ENCODE peak calls at places on chromosomes 13 and 19, in six cellular contexts. M, K, V, A, E and B are unnamed samples. For H3K4me1, the result is how much of the 10 kb centered on the place peaks cover.

GRCh38 chr19:3575260-3575741 is 2.6 kb downstream of the HMG20B start:
- DNase-seq in M (peak), K (no peak), V (peak), A (no peak), E (no peak), B (no peak)

GRCh38 chr13:112895521-112896465 is 73.2 kb upstream of the MCF2L start:
- DNase-seq in M (no peak), K (no peak), V (no peak), A (peak), E (no peak), B (no peak)

GRCh38 chr13:114099918-114100445 is 32.4 kb downstream of the RASA3 start:
- DNase-seq in M (peak), K (no peak), V (peak), A (peak), E (no peak), B (no peak)

GRCh38 chr19:52991484-52991883 is 22.2 kb upstream of the ERVV-1 start:
- DNase-seq in M (peak), K (peak), V (no peak), A (no peak), E (peak), B (no peak)

GRCh38 chr19:45766919-45767346 is 2.1 kb downstream of the SIX5 start:
- DNase-seq in M (no peak), K (no peak), V (peak), A (peak), E (no peak), B (no peak)

GRCh38 chr19:34639491-34640085 is 37.4 kb downstream of the SCGB2B2 start:
- DNase-seq in M (peak), K (peak), V (peak), A (peak), E (peak), B (peak)

GRCh38 chr13:41075034-41075433 is 13.7 kb downstream of the WBP4 start:
- DNase-seq in M (peak), K (no peak), V (peak), A (no peak), E (no peak), B (no peak)

GRCh38 chr19:50493171-50493570 is 16.5 kb upstream of the GARIN5A start:
- DNase-seq in M (no peak), K (no peak), V (peak), A (peak), E (no peak), B (no peak)

GRCh38 chr13:98524793-98525192 is 52.1 kb downstream of the STK24 start:
- DNase-seq in M (no peak), K (no peak), V (no peak), A (no peak), E (no peak), B (no peak)
- H3K27ac ChIP-seq in M (no peak), K (no peak), V (peak), A (peak), E (no peak), B (no peak)

GRCh38 chr13:74090869-74091605 is 43.2 kb downstream of the KLF12 start:
- DNase-seq in M (no peak), K (no peak), V (no peak), A (no peak), E (no peak), B (no peak)
- H3K4me1 ChIP-seq in M (under half), K (under half), V (under half), A (under half), E (under half), B (under half)

GRCh38 chr19:13764101-13764807 is at the start of gene MRI1:
- DNase-seq in M (peak), K (peak), V (peak), A (peak), E (no peak), B (no peak)
- H3K4me3 ChIP-seq in M (peak), K (peak), V (peak), A (peak), E (peak), B (peak)

GRCh38 chr13:102033719-102034446 is 368.0 kb downstream of the FGF14 start:
- DNase-seq in M (no peak), K (no peak), V (no peak), A (no peak), E (no peak), B (no peak)
- H3K27ac ChIP-seq in M (no peak), K (no peak), V (no peak), A (no peak), E (no peak), B (no peak)

GRCh38 chr13:100810991-100811390 is 136.4 kb upstream of the TMTC4 start:
- DNase-seq in M (no peak), K (no peak), V (no peak), A (no peak), E (no peak), B (no peak)
- H3K4me1 ChIP-seq in M (under half), K (under half), V (under half), A (under half), E (under half), B (under half)

DNA sequence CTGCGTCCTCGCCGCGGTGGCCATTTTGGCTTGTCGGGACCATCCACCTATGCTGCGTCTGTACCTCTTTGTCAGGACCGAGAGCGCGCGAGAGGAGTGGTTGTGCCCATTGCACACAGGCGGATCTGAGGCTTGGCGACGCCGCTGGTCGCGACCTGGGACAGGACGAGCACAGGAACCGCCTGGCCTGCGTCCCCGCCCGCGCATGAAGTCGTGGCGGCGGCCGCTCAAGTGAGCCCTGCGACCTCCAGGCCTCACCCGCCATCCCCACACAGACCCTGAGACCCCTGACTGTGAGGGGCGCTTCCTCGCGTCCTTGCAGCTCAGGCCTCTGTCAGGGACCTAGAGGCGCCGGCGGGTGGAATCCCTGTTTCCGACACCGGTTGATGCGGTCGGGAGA is 16.8 kb downstream of the ZNF586 start:
- DNase-seq in M (no peak), K (no peak), V (no peak), A (no peak), E (no peak), B (no peak)
- H3K4me3 ChIP-seq in M (no peak), K (no peak), V (no peak), A (no peak), E (no peak), B (no peak)

GRCh38 chr19:14081797-14082674 is 3.5 kb downstream of the C19orf67 start:
- DNase-seq in M (no peak), K (peak), V (no peak), A (no peak), E (no peak), B (no peak)
- H3K27ac ChIP-seq in M (peak), K (peak), V (peak), A (peak), E (peak), B (no peak)

GRCh38 chr13:39052944-39053343 is 14.7 kb downstream of the NHLRC3 start:
- DNase-seq in M (no peak), K (no peak), V (no peak), A (no peak), E (no peak), B (no peak)
- H3K4me1 ChIP-seq in M (under half), K (under half), V (under half), A (under half), E (under half), B (under half)

DNA sequence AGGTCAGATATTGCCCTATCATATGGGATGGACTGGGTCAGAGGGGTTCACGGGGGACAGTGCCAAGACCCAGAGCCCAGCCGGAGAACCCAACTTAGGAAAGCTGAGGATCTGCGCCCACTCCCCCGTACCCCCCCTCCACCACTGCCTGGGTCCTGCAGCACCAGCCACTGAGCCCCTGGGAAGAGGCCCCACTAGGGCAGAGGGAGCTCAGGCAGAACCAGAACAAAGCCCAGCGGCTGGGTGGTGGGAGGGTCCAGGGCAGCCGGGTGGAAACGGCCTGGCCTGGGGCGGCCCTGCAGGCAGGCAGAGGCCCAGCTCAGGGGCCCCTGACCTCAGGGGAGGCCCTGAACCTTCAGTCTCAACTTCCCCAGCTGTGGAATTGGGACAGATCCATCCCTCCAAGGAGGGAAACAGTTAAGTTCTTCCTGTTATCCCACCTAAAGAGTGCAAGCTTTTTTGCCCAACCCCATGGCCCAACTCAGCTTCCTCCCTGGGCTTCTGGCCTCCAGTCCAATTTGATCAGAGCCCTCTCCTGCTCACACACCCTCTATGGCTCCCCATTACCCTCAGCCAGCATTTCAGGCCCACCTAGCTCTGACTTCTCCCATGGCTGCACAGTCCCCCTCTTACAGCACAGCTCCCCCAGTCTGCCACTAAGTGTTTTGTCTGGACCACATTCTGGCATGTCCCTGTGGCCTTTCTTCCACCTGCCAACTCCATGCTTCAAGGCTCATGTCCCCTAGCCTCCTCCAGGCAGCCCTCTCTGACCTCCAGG is 3.1 kb downstream of the NR2F6 start:
- DNase-seq in M (no peak), K (no peak), V (no peak), A (no peak), E (no peak), B (no peak)
- H3K4me3 ChIP-seq in M (no peak), K (no peak), V (no peak), A (no peak), E (no peak), B (no peak)